ENCODE peak calls at places on chromosome 17, in nine cellular contexts. R is GM23338, E is astrocyte of the spinal cord, H is Peyer's patch, M is NCI-H2081 treated with DMSO at 0.1 percent for 48 hours, Q is hypothalamus, Y is GM19239, N is Panc1, A is HT1080. L is an unnamed sample.

GRCh38 chr17:72122668-72123495 is 2.1 kb downstream of the SOX9 start:
- DNase-seq in R (peak; percentile 64), M (no peak), Y (peak; percentile 69), E (peak; percentile 31), Q (no peak), A (peak; percentile 57), N (no peak), H (peak; percentile 68), L (peak; percentile 79)

GRCh38 chr17:49401971-49402491 is 12.7 kb downstream of the PHB1 start:
- DNase-seq in M (no peak), A (no peak), H (no peak), E (no peak), Y (no peak), N (no peak), R (no peak), Q (no peak), L (peak; percentile 74)

GRCh38 chr17:2194778-2195417 is 108.7 kb downstream of the SMG6 start:
- DNase-seq in Y (no peak), M (no peak), N (no peak), A (no peak), Q (no peak), H (no peak), E (no peak), R (peak; percentile 93), L (no peak)

GRCh38 chr17:2218426-2218825 is 85.2 kb downstream of the SMG6 start:
- DNase-seq in A (no peak), H (no peak), E (no peak), M (no peak), Y (no peak), Q (no peak), R (no peak), N (no peak), L (no peak)

GRCh38 chr17:8223356-8224063 is 13.1 kb upstream of the AURKB start:
- DNase-seq in H (no peak), N (no peak), Q (peak; percentile 36), E (peak; percentile 41), R (peak; percentile 82), Y (no peak), A (peak; percentile 73), M (no peak), L (peak; percentile 86)

GRCh38 chr17:78885956-78886355 is 17.0 kb downstream of the CEP295NL start:
- DNase-seq in H (no peak), Y (no peak), A (no peak), E (no peak), R (no peak), N (no peak), M (no peak), Q (no peak), L (no peak)

GRCh38 chr17:1108810-1109605 is 70.8 kb downstream of the ABR start:
- DNase-seq in A (peak; percentile 28), E (peak; percentile 48), H (peak; percentile 86), Y (peak; percentile 66), M (no peak), N (no peak), Q (no peak), R (peak; percentile 65), L (peak; percentile 79)

GRCh38 chr17:81682565-81683207 is 911 bp downstream of the ARL16 start:
- DNase-seq in Y (no peak), M (no peak), H (peak; percentile 37), R (no peak), E (peak; percentile 16), N (no peak), A (no peak), Q (no peak), L (peak; percentile 60)

GRCh38 chr17:17144916-17145665 is 61.0 kb downstream of the PLD6 start:
- DNase-seq in Y (no peak), Q (no peak), R (no peak), E (no peak), N (no peak), A (no peak), H (no peak), M (no peak), L (no peak)

GRCh38 chr17:4318596-4318995 is 47.9 kb downstream of the UBE2G1 start:
- DNase-seq in M (no peak), R (no peak), Q (no peak), A (no peak), N (no peak), E (no peak), H (no peak), Y (no peak), L (no peak)

GRCh38 chr17:15479697-15480096 is 12.3 kb upstream of the CDRT4 start:
- DNase-seq in R (no peak), Y (no peak), N (no peak), A (peak; percentile 86), H (no peak), M (no peak), E (peak; percentile 53), Q (no peak), L (no peak)

GRCh38 chr17:6507535-6507934 is 48.8 kb downstream of the PITPNM3 start:
- DNase-seq in M (no peak), Y (no peak), A (peak; percentile 85), E (peak; percentile 58), H (no peak), Q (no peak), R (no peak), N (peak; percentile 30), L (no peak)

GRCh38 chr17:77735341-77736206 is 222.9 kb upstream of the TNRC6C start:
- DNase-seq in N (no peak), E (no peak), R (no peak), H (no peak), Q (no peak), A (no peak), Y (no peak), M (peak; percentile 53), L (peak; percentile 75)

GRCh38 chr17:10752696-10753095 is 22.9 kb upstream of the TMEM220 start:
- DNase-seq in H (no peak), N (no peak), A (no peak), Y (no peak), R (no peak), M (no peak), Q (no peak), E (no peak), L (no peak)

GRCh38 chr17:82927311-82927660 is 87.5 kb upstream of the ZNF750 start:
- DNase-seq in N (no peak), Y (no peak), R (no peak), E (no peak), H (no peak), M (no peak), A (no peak), Q (no peak), L (no peak)

GRCh38 chr17:68325961-68326360 is 34.7 kb downstream of the ARSG start:
- DNase-seq in R (no peak), H (no peak), Q (no peak), Y (no peak), E (no peak), N (no peak), M (no peak), A (no peak), L (no peak)

L was measured in left kidney.